ENCODE peak calls at places on chromosomes 3 and 15, in five cellular contexts. H, W, X, N and K are unnamed samples.

GRCh38 chr3:8445861-8446260 is 55.8 kb upstream of the LMCD1 start:
- DNase-seq in H (no peak), W (no peak), X (peak), N (no peak), K (peak)

GRCh38 chr15:96416934-96417759 is 86.6 kb downstream of the NR2F2 start:
- DNase-seq in H (no peak), W (no peak), X (no peak), N (no peak), K (no peak)

GRCh38 chr3:11764931-11765363 is 81.7 kb downstream of the TAMM41 start:
- DNase-seq in H (no peak), W (peak), X (peak), N (no peak), K (peak)

GRCh38 chr3:21779909-21780308 is 28.9 kb upstream of the ZNF385D start:
- DNase-seq in H (no peak), W (no peak), X (no peak), N (no peak), K (no peak)

GRCh38 chr15:61824291-61824690 is 236.0 kb downstream of the VPS13C start:
- DNase-seq in H (no peak), W (no peak), X (no peak), N (no peak), K (no peak)

GRCh38 chr3:155037508-155038202 is 42.5 kb upstream of the MME start:
- DNase-seq in H (peak), W (no peak), X (no peak), N (no peak), K (no peak)

GRCh38 chr3:175270199-175270837 is 411.2 kb downstream of the NAALADL2 start:
- DNase-seq in H (no peak), W (no peak), X (no peak), N (no peak), K (no peak)

GRCh38 chr15:53978248-53978906 is at the start of gene UNC13C:
- DNase-seq in H (no peak), W (no peak), X (no peak), N (no peak), K (no peak)

GRCh38 chr3:120498947-120499346 is 48.2 kb upstream of the FSTL1 start:
- DNase-seq in H (no peak), W (no peak), X (peak), N (no peak), K (peak)

GRCh38 chr3:173589116-173589515 is 191.6 kb downstream of the NLGN1 start:
- DNase-seq in H (no peak), W (no peak), X (no peak), N (no peak), K (no peak)

GRCh38 chr3:159798951-159799350 is 189.7 kb upstream of the IL12A start:
- DNase-seq in H (no peak), W (no peak), X (peak), N (no peak), K (no peak)

GRCh38 chr3:46811615-46812236 is 51.5 kb downstream of the MYL3 start:
- DNase-seq in H (peak), W (no peak), X (no peak), N (no peak), K (no peak)

GRCh38 chr3:44511238-44511567 is 33.7 kb upstream of the ZNF445 start:
- DNase-seq in H (no peak), W (no peak), X (no peak), N (no peak), K (no peak)

GRCh38 chr15:45583731-45584639 is 3.2 kb upstream of the BLOC1S6 start:
- DNase-seq in H (no peak), W (peak), X (no peak), N (no peak), K (no peak)

GRCh38 chr15:68371851-68372250 is 60.1 kb downstream of the ITGA11 start:
- DNase-seq in H (no peak), W (no peak), X (no peak), N (no peak), K (no peak)

GRCh38 chr3:14841836-14842235 is 23.1 kb downstream of the FGD5 start:
- DNase-seq in H (no peak), W (no peak), X (no peak), N (no peak), K (no peak)

GRCh38 chr3:43169987-43170386 is 64.1 kb upstream of the POMGNT2 start:
- DNase-seq in H (no peak), W (no peak), X (no peak), N (no peak), K (no peak)

GRCh38 chr3:130374908-130375307 is 29.4 kb downstream of the COL6A5 start:
- DNase-seq in H (no peak), W (no peak), X (no peak), N (no peak), K (no peak)

GRCh38 chr15:72785452-72786243 is 2.1 kb upstream of the ADPGK start:
- DNase-seq in H (no peak), W (peak), X (no peak), N (peak), K (peak)